ENCODE peak calls at places on chromosome 14, in four cellular contexts. J, Z, N and X are unnamed samples. For H3K9me3, the result is how much of the 10 kb centered on the place peaks cover.

GRCh38 chr14:59175404-59175803 is 13.1 kb upstream of the DAAM1 start:
- DNase-seq in N (no peak), Z (no peak), J (no peak), X (no peak)

GRCh38 chr14:76228138-76228537 is 76.4 kb downstream of the GPATCH2L start:
- DNase-seq in Z (no peak), N (no peak), J (no peak), X (no peak)

GRCh38 chr14:89858084-89858483 is 96.4 kb downstream of the EFCAB11 start:
- DNase-seq in Z (no peak), N (no peak), J (no peak), X (no peak)

GRCh38 chr14:98606041-98606640 is 665.9 kb downstream of the BCL11B start:
- DNase-seq in N (no peak), J (no peak), Z (no peak), X (no peak)

GRCh38 chr14:73125746-73126145 is 10.6 kb upstream of the PSEN1 start:
- DNase-seq in Z (no peak), N (no peak), J (no peak), X (no peak)

GRCh38 chr14:53881161-53881846 is 75.3 kb downstream of the BMP4 start:
- DNase-seq in J (peak), Z (peak), N (no peak), X (no peak)

GRCh38 chr14:77086017-77086727 is 11.9 kb upstream of the CIPC start:
- DNase-seq in J (peak), N (no peak), Z (peak), X (no peak)

GRCh38 chr14:54706768-54707167 is 139.8 kb downstream of the SAMD4A start:
- DNase-seq in N (no peak), Z (no peak), J (no peak), X (no peak)

GRCh38 chr14:24506443-24506842 is 1.6 kb downstream of the CMA1 start:
- DNase-seq in N (no peak), Z (no peak), J (no peak), X (no peak)

GRCh38 chr14:99670361-99671229 is 13.5 kb upstream of the CYP46A1 start:
- DNase-seq in Z (no peak), N (no peak), J (peak), X (no peak)

GRCh38 chr14:94139006-94139405 is 9.6 kb upstream of the IFI27L2 start:
- DNase-seq in N (no peak), Z (no peak), J (no peak), X (no peak)

GRCh38 chr14:60323199-60323891 is 74.3 kb downstream of the PPM1A start:
- DNase-seq in N (no peak), Z (no peak), J (no peak), X (no peak)

GRCh38 chr14:30725763-30726162 is 103.6 kb downstream of the SCFD1 start:
- DNase-seq in N (no peak), Z (peak), J (no peak), X (no peak)

GRCh38 chr14:50997712-50998111 is 53.4 kb upstream of the PYGL start:
- DNase-seq in N (no peak), J (no peak), Z (no peak), X (no peak)

GRCh38 chr14:30177776-30178175 is 250.1 kb upstream of the PRKD1 start:
- DNase-seq in N (no peak), J (no peak), Z (no peak), X (no peak)

DNA sequence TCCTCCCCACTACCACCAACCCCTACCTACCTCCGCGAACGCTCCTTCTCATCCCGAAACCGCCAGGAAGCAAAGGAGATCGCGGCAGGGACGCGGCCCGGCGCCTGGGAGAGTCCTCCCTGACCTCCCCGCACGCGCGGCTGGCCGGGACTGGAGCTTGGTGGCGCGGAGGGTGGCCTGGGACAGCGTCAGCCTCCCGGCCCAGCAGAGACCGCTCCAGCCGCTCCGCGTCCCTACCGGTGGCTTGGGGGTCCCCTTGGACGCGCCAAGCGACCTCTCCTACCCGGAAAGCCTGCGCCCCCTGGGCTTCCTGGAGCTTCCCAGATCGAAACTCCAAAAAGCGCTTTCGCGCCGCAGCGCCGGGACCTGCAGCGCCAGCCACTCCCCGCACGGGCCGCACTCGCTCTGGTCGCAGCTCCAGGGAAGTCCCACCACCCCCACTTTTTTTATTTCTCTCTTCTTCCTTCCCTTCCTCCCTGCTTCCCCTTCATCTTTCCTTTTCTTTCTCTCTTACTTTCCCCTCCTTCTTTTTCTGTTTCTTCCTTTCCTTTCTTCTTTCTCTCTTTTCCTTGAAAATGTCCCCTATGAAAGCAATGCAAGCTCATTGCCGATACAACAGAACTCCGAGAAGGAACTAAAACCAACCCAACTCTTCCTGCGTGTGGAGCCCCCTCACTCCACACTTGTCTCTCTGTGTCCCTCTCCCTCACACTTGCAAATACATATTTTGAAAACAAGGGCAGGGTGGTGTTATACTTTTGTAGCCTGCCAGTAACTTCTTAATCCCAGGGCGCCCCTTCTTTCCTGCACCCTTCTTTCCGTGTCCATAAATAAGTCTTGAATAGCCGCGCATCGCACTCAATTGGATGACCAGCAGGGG is 3.8 kb downstream of the DIO3 start:
- DNase-seq in N (no peak), J (no peak), Z (no peak), X (no peak)
- H3K4me3 ChIP-seq in N (no peak), J (no peak), Z (peak), X (no peak)

GRCh38 chr14:64675246-64675645 is 29.0 kb upstream of the PLEKHG3 start:
- DNase-seq in J (no peak), N (no peak), Z (no peak), X (no peak)

GRCh38 chr14:64673329-64673728 is 30.9 kb upstream of the PLEKHG3 start:
- DNase-seq in J (no peak), N (no peak), Z (no peak), X (no peak)

GRCh38 chr14:64671591-64671990 is 32.6 kb upstream of the PLEKHG3 start:
- DNase-seq in N (no peak), J (peak), Z (peak), X (no peak)

GRCh38 chr14:64674829-64675228 is 29.4 kb upstream of the PLEKHG3 start:
- DNase-seq in J (no peak), Z (no peak), N (no peak), X (no peak)

DNA sequence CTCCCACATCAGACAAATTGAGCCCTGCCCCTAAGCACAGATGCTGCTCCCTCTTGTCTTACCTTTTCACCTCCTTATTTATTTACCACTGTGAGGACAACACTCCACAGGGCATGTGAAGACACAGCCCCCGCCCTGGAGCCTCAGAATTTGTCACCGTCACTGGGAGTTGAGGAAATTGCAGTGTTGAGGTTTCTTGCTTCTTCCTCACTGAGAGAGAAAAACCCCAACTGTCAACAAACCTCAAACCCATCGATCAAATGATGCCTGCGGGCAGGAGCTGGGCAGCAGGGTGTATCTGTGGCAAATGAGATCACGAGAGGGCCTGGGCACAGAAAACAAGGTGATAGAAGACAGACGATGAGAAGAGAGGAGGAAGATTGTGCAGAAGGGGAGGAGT is 30.5 kb upstream of the PLEKHG3 start:
- DNase-seq in Z (no peak), J (no peak), N (no peak), X (no peak)
- H3K27ac ChIP-seq in Z (no peak), J (no peak), N (no peak), X (no peak)

GRCh38 chr14:28765907-28766504 is 581 bp upstream of the FOXG1 start:
- DNase-seq in Z (peak), N (peak), J (no peak), X (no peak)

GRCh38 chr14:28767239-28767850 is 758 bp downstream of the FOXG1 start:
- DNase-seq in N (no peak), Z (no peak), J (no peak), X (no peak)

GRCh38 chr14:28766505-28767238 is at the start of gene FOXG1:
- DNase-seq in N (no peak), J (no peak), Z (no peak), X (no peak)

GRCh38 chr14:28763914-28764848 is 2.4 kb upstream of the FOXG1 start:
- DNase-seq in Z (no peak), N (no peak), J (no peak), X (no peak)

DNA sequence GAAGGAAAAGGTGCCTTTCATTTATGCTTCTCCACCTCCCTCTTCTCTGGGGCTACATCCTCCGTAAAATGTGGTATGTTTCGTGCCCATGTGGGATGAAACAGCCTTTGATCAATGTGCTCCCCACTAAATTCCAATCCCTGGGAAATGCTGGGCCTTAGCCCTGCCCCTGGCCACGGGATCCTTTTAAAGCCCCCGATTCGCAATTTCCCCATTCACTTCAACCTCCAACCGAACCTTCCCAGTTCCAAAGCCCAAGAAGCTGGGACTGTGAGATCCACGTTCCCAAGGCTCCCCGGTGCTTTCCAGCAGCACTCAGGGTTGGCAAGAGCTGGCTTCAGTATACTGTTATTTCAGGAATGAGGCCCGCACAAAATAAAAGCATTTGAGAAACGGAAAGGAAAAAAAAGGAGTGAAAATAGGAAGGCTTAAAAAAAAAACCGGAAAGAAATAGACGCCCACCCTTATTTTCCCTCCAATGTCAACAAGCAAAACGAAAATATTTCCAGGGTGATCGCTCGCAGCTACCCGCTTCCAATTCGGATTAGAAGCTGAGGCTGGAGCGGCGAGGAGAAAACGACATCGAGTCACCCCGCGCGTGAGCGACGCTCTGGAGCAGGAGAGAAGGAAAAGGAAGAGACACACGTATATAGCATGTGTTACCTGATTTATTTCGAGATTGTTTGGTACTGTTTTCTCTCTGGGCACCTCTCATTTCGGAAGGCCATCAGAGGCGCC is 1.2 kb upstream of the FOXG1 start:
- DNase-seq in N (no peak), J (no peak), Z (no peak), X (no peak)
- H3K9me3 ChIP-seq in N (under half), J (under half), Z (under half), X (under half)

DNA sequence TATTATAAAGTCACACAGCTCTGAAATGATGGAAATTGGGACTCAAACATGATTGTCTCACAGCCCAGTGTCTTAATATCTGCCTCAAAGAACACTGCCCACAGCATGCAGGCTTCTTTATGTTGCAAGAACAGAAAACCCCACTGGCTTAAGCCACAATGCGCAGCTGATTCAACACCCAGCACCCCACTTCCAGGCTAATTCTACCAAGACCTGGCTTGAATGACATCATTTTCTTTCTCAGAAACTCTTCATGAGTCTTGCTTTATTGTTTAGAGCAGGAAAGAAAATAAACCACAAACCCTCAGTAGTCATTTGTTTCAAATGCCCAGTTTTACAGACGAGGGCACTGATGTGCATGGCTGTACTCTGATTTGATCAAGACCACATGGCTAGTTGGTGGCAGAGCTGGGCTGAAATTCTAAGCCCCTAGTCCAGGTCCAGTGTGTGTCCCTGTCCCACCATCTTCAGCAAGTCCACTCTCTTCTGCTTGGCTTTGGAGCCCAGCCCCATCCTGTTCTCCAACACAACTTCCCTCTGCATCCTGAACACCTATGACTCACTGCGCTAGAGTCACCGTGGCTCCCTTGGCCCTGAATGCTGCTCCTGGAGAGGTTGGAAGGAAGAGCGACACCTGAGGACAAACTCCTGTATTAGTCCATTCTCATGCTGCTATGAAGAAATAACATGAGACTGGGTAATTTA is 50.3 kb upstream of the SRSF5 start:
- DNase-seq in Z (peak), N (no peak), J (peak), X (no peak)
- H3K4me3 ChIP-seq in Z (peak), N (no peak), J (no peak), X (no peak)

GRCh38 chr14:95508377-95508776 is 8.1 kb downstream of the SYNE3 start:
- DNase-seq in N (no peak), J (no peak), Z (no peak), X (no peak)
- H3K27ac ChIP-seq in N (no peak), J (no peak), Z (no peak), X (peak)

DNA sequence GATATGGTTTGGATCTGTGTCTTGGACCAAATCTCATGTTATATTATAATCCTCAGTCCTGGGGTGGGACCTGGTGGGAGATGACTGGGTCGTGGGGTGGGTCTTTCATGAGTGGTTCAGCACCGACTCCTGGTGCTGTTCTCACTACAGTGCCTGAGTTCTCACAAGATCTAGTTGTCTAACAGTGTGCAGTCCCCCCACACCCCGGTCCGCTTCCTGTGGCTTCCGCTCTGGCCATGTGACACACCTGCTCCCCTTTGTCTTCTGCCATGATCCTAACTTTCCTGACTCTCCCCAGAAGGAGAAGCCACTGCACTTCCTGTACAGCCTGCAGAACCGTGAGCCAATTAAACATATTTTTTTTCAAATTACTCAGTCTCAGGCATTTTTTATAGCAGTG is 1262.2 kb downstream of the TMEM121 start:
- DNase-seq in Z (no peak), J (no peak), N (no peak), X (no peak)
- H3K9me3 ChIP-seq in Z (under half), J (under half), N (under half), X (under half)